ENCODE peak calls at places on chromosomes 11 and 22, in six cellular contexts. F is trophoblast cell, X is tibial artery, P is psoas muscle, E is fibroblast of lung, Z is GM23248. K is an unnamed sample.
A peak's percentile ranks its signal among the peaks of the same experiment; 100 is the strongest.

GRCh38 chr11:103529217-103529684 is 420.0 kb downstream of the DYNC2H1 start:
- DNase-seq in P (no peak), F (peak; percentile 45), E (peak; percentile 88), Z (peak; percentile 94), X (no peak), K (no peak)

GRCh38 chr11:63639195-63639832 is 25.1 kb upstream of the PLAAT3 start:
- DNase-seq in Z (peak; percentile 74), X (no peak), P (no peak), E (peak; percentile 15), F (no peak), K (no peak)

GRCh38 chr22:41367039-41367679 is 14.6 kb upstream of the TEF start:
- DNase-seq in X (peak; percentile 99), E (peak; percentile 96), F (peak; percentile 96), Z (peak; percentile 93), P (peak; percentile 98), K (peak; percentile 95)

GRCh38 chr22:39208013-39208680 is 36.6 kb downstream of the PDGFB start:
- DNase-seq in F (no peak), X (peak; percentile 42), Z (no peak), E (no peak), P (no peak), K (peak; percentile 22)

GRCh38 chr22:23109079-23109347 is 32.8 kb downstream of the RSPH14 start:
- DNase-seq in F (no peak), Z (no peak), E (no peak), X (no peak), P (no peak), K (no peak)

GRCh38 chr11:95282337-95282751 is 51.3 kb upstream of the SESN3 start:
- DNase-seq in P (no peak), F (peak; percentile 92), E (no peak), X (no peak), Z (peak; percentile 79), K (no peak)

GRCh38 chr11:104529213-104529612 is 365.3 kb upstream of the PDGFD start:
- DNase-seq in X (no peak), F (no peak), Z (no peak), E (peak; percentile 39), P (no peak), K (no peak)

GRCh38 chr11:61787928-61788491 is 4.4 kb downstream of the TMEM258 start:
- DNase-seq in P (no peak), E (peak; percentile 50), X (no peak), Z (peak; percentile 61), F (no peak), K (no peak)

GRCh38 chr11:19935507-19935906 is 222.9 kb downstream of the NAV2 start:
- DNase-seq in Z (peak; percentile 88), P (no peak), F (peak; percentile 35), X (no peak), E (peak; percentile 97), K (no peak)

GRCh38 chr11:1450958-1451710 is 35.4 kb downstream of the MOB2 start:
- DNase-seq in Z (no peak), F (no peak), E (no peak), P (no peak), X (no peak), K (no peak)

GRCh38 chr11:16169946-16170345 is 186.4 kb downstream of the SOX6 start:
- DNase-seq in P (no peak), E (no peak), F (no peak), X (no peak), Z (peak; percentile 33), K (no peak)

GRCh38 chr11:19060629-19061028 is at the start of gene MRGPRX2:
- DNase-seq in F (no peak), X (no peak), E (no peak), Z (no peak), P (no peak), K (no peak)

GRCh38 chr11:119108151-119108856 is 1.2 kb downstream of the C2CD2L start:
- DNase-seq in X (no peak), E (no peak), P (no peak), Z (peak; percentile 37), F (peak; percentile 53), K (no peak)

GRCh38 chr11:30131535-30131934 is 99.3 kb upstream of the FSHB start:
- DNase-seq in E (no peak), F (no peak), Z (peak; percentile 38), X (no peak), P (no peak), K (no peak)

GRCh38 chr22:20128902-20129746 is 2.5 kb upstream of the ZDHHC8 start:
- DNase-seq in E (no peak), P (no peak), F (peak; percentile 24), Z (peak; percentile 62), X (no peak), K (no peak)

GRCh38 chr11:2804189-2804588 is 81.4 kb downstream of the CDKN1C start:
- DNase-seq in F (no peak), X (no peak), E (no peak), P (peak; percentile 10), Z (no peak), K (no peak)

GRCh38 chr22:20008221-20008995 is 8.2 kb downstream of the ARVCF start:
- DNase-seq in X (peak; percentile 47), F (no peak), E (no peak), P (no peak), Z (peak; percentile 18), K (peak; percentile 62)

GRCh38 chr11:126564588-126564987 is 209.1 kb downstream of the ST3GAL4 start:
- DNase-seq in E (no peak), X (no peak), F (no peak), Z (no peak), P (no peak), K (no peak)

GRCh38 chr11:10572533-10572932 is 4.1 kb upstream of the LYVE1 start:
- DNase-seq in X (no peak), P (no peak), E (no peak), F (no peak), Z (no peak), K (no peak)

GRCh38 chr11:10575999-10576398 is 7.5 kb upstream of the LYVE1 start:
- DNase-seq in X (no peak), E (no peak), P (no peak), Z (no peak), F (no peak), K (no peak)

GRCh38 chr11:10573028-10573427 is 4.6 kb upstream of the LYVE1 start:
- DNase-seq in P (no peak), F (no peak), E (no peak), Z (no peak), X (no peak), K (no peak)

GRCh38 chr11:10575346-10575745 is 6.9 kb upstream of the LYVE1 start:
- DNase-seq in X (no peak), E (no peak), P (no peak), F (no peak), Z (no peak), K (no peak)

DNA sequence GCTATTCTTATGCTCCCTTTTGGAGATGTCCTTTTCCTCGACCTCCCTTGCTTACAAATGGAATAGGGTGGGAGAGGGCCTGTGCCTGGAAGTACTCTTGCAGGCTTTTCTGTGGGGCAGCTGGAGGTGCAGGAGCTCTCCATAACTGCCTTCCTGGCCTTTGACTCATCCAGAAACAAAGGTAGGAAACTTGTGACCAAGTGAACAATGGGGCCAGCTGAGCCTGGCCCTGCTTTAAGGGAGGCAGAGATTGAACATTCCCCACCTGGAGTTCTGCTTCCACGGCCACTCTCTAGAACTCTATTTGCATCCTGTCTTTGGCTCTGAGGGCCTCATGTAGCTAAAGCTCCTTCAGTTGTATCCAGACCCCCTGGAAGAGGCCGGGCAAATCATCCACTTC is 5.1 kb upstream of the LYVE1 start:
- DNase-seq in P (no peak), F (no peak), X (no peak), E (no peak), Z (no peak), K (no peak)
- H3K27ac ChIP-seq in P (peak overlapping the region; percentile 40), F (no peak overlapping the region), X (peak overlapping the region; percentile 47), E (no peak overlapping the region), Z (no peak overlapping the region), K (no peak overlapping the region)

GRCh38 chr11:118079507-118079906 is 2.6 kb downstream of the TMPRSS4 start:
- DNase-seq in Z (no peak), F (no peak), E (no peak), X (no peak), P (no peak), K (no peak)

GRCh38 chr11:118074091-118074685 is 2.7 kb upstream of the TMPRSS4 start:
- DNase-seq in X (no peak), E (no peak), Z (no peak), F (no peak), P (no peak), K (no peak)

GRCh38 chr11:118074785-118075184 is 2.1 kb upstream of the TMPRSS4 start:
- DNase-seq in X (no peak), P (no peak), E (no peak), F (no peak), Z (no peak), K (no peak)

GRCh38 chr11:118078972-118079411 is 2.1 kb downstream of the TMPRSS4 start:
- DNase-seq in X (no peak), E (no peak), P (no peak), F (no peak), Z (no peak), K (no peak)

DNA sequence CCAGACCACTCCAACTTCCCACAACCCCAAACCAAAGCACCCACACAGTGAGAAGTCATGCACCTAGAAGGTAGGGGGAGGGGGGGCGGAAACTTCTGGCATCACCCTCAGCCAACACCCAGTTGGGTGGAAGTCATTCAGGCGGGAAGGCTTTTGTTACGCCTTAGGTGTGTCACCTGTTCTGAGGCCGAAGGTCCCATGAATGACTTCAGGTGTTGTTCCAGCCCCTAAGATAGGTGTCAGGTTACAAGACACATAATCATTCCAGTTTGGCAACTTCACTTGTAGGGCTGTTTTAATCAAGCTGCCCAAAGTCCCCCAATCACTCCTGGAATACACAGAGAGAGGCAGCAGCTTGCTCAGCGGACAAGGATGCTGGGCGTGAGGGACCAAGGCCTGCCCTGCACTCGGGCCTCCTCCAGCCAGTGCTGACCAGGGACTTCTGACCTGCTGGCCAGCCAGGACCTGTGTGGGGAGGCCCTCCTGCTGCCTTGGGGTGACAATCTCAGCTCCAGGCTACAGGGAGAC is at the start of gene TMPRSS4:
- DNase-seq in Z (no peak), E (no peak), F (no peak), X (no peak), P (no peak), K (peak; percentile 62)
- H3K27me3 ChIP-seq in Z (peaks cover 8% of the 10 kb centered on the region), E (no peaks in the 10 kb centered on the region), F (no peaks in the 10 kb centered on the region), X (no peaks in the 10 kb centered on the region), P (no peaks in the 10 kb centered on the region), K (peaks cover 28% of the 10 kb centered on the region)

DNA sequence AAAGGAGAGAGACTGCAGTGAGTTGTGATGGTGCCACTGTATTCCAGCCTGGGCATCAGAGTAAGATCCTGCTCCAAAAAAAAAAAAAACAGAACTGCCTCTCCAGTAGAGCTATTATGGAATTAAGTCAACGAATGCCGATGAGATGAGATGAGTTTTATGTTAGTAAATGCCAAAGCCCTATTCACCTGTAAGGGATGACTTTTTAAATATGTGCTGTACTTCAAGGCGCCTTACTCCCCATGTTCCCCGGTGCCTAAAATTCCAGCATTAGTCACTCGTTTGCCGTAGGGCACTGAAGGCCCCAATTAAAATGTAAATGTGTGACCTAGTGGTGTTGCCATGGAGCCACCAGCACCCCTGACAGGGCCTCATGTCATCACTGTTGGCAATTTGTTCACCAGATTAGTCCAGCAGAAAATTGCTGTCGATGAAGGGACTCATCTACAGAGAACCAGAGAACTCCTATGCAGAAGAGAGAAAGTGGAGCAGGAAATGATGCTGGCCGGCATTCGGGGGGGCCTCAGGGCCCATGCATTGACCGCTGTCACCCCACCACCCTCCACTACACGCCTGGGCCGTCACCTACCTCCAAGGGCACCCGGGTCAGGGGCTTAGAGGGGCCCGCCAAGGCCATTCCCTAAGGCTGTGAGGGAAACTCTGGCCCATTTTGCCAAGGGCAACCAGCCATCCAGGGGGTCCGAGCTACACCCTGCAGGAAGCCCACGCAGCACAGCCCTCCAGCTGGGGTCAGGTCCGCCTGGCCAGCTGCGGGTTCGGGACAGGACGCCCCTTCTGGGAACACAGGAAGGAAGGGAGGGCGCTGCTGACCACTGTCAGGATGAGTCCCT is 17.8 kb downstream of the LIF start:
- DNase-seq in F (no peak), X (no peak), E (peak; percentile 74), P (no peak), Z (peak; percentile 48), K (no peak)
- H3K27ac ChIP-seq in F (no peak overlapping the region), X (no peak overlapping the region), E (no peak overlapping the region), P (no peak overlapping the region), Z (no peak overlapping the region), K (no peak overlapping the region)

GRCh38 chr11:72670041-72670440 is 4.2 kb downstream of the PDE2A start:
- DNase-seq in Z (no peak), E (no peak), F (no peak), P (no peak), X (no peak), K (no peak)
- H3K27me3 ChIP-seq in Z (peaks cover 45% of the 10 kb centered on the region), E (peaks cover 37% of the 10 kb centered on the region), F (peaks cover 13% of the 10 kb centered on the region), P (peaks cover 32% of the 10 kb centered on the region), X (no peaks in the 10 kb centered on the region), K (peaks cover 10% of the 10 kb centered on the region)